ENCODE peak calls at places on chromosomes 13 and 19, in nine cellular contexts. One of them, this sample, is unnamed.

GRCh38 chr19:46416077-46416709 is 2.8 kb upstream of the CCDC8 start:
- DNase-seq in activated naive CD8-positive, alpha-beta T cell treated with anti-CD3 and anti-CD28 coated beads, Interleukin-2, amount 50 U/mL, for 24 hours: peak
- DNase-seq in aorta: peak
- DNase-seq in substantia nigra: peak
- DNase-seq in mesothelial cell of epicardium: peak
- DNase-seq in amniotic stem cell: peak
- DNase-seq in stimulated activated CD8-positive, alpha-beta memory T cell treated with anti-CD3 and anti-CD28 coated beads, Interleukin-7, amount 100 ng/mL, for 1 hour: no peak
- DNase-seq in activated T-cell treated with anti-CD3 and anti-CD28 coated beads for 1 hour: no peak
- DNase-seq in activated CD8-positive, alpha-beta memory T cell treated with anti-CD3 and anti-CD28 coated beads for 1 hour: no peak
- DNase-seq in this sample: peak

GRCh38 chr19:7427944-7428343 is 60.9 kb downstream of the PEX11G start:
- DNase-seq in activated naive CD8-positive, alpha-beta T cell treated with anti-CD3 and anti-CD28 coated beads, Interleukin-2, amount 50 U/mL, for 24 hours: no peak
- DNase-seq in aorta: no peak
- DNase-seq in substantia nigra: no peak
- DNase-seq in mesothelial cell of epicardium: no peak
- DNase-seq in amniotic stem cell: no peak
- DNase-seq in stimulated activated CD8-positive, alpha-beta memory T cell treated with anti-CD3 and anti-CD28 coated beads, Interleukin-7, amount 100 ng/mL, for 1 hour: no peak
- DNase-seq in activated T-cell treated with anti-CD3 and anti-CD28 coated beads for 1 hour: no peak
- DNase-seq in activated CD8-positive, alpha-beta memory T cell treated with anti-CD3 and anti-CD28 coated beads for 1 hour: no peak
- DNase-seq in this sample: no peak

GRCh38 chr13:74246398-74246975 is 112.3 kb upstream of the KLF12 start:
- DNase-seq in activated naive CD8-positive, alpha-beta T cell treated with anti-CD3 and anti-CD28 coated beads, Interleukin-2, amount 50 U/mL, for 24 hours: peak
- DNase-seq in aorta: no peak
- DNase-seq in substantia nigra: no peak
- DNase-seq in mesothelial cell of epicardium: no peak
- DNase-seq in amniotic stem cell: no peak
- DNase-seq in stimulated activated CD8-positive, alpha-beta memory T cell treated with anti-CD3 and anti-CD28 coated beads, Interleukin-7, amount 100 ng/mL, for 1 hour: no peak
- DNase-seq in activated T-cell treated with anti-CD3 and anti-CD28 coated beads for 1 hour: peak
- DNase-seq in activated CD8-positive, alpha-beta memory T cell treated with anti-CD3 and anti-CD28 coated beads for 1 hour: no peak
- DNase-seq in this sample: no peak

GRCh38 chr19:55454787-55455243 is 6.6 kb downstream of the ISOC2 start:
- DNase-seq in activated naive CD8-positive, alpha-beta T cell treated with anti-CD3 and anti-CD28 coated beads, Interleukin-2, amount 50 U/mL, for 24 hours: peak
- DNase-seq in aorta: no peak
- DNase-seq in substantia nigra: peak
- DNase-seq in mesothelial cell of epicardium: no peak
- DNase-seq in amniotic stem cell: peak
- DNase-seq in stimulated activated CD8-positive, alpha-beta memory T cell treated with anti-CD3 and anti-CD28 coated beads, Interleukin-7, amount 100 ng/mL, for 1 hour: no peak
- DNase-seq in activated T-cell treated with anti-CD3 and anti-CD28 coated beads for 1 hour: peak
- DNase-seq in activated CD8-positive, alpha-beta memory T cell treated with anti-CD3 and anti-CD28 coated beads for 1 hour: no peak
- DNase-seq in this sample: no peak

GRCh38 chr19:35882074-35882832 is 13.9 kb downstream of the APLP1 start:
- DNase-seq in activated naive CD8-positive, alpha-beta T cell treated with anti-CD3 and anti-CD28 coated beads, Interleukin-2, amount 50 U/mL, for 24 hours: no peak
- DNase-seq in aorta: no peak
- DNase-seq in substantia nigra: no peak
- DNase-seq in mesothelial cell of epicardium: no peak
- DNase-seq in amniotic stem cell: peak
- DNase-seq in stimulated activated CD8-positive, alpha-beta memory T cell treated with anti-CD3 and anti-CD28 coated beads, Interleukin-7, amount 100 ng/mL, for 1 hour: no peak
- DNase-seq in activated T-cell treated with anti-CD3 and anti-CD28 coated beads for 1 hour: no peak
- DNase-seq in activated CD8-positive, alpha-beta memory T cell treated with anti-CD3 and anti-CD28 coated beads for 1 hour: no peak
- DNase-seq in this sample: no peak

GRCh38 chr13:106587787-106588186 is 19.9 kb upstream of the ARGLU1 start:
- DNase-seq in activated naive CD8-positive, alpha-beta T cell treated with anti-CD3 and anti-CD28 coated beads, Interleukin-2, amount 50 U/mL, for 24 hours: no peak
- DNase-seq in aorta: no peak
- DNase-seq in substantia nigra: no peak
- DNase-seq in mesothelial cell of epicardium: no peak
- DNase-seq in amniotic stem cell: no peak
- DNase-seq in stimulated activated CD8-positive, alpha-beta memory T cell treated with anti-CD3 and anti-CD28 coated beads, Interleukin-7, amount 100 ng/mL, for 1 hour: no peak
- DNase-seq in activated T-cell treated with anti-CD3 and anti-CD28 coated beads for 1 hour: no peak
- DNase-seq in activated CD8-positive, alpha-beta memory T cell treated with anti-CD3 and anti-CD28 coated beads for 1 hour: no peak
- DNase-seq in this sample: no peak

GRCh38 chr13:109918179-109918651 is 131.8 kb upstream of the IRS2 start:
- DNase-seq in activated naive CD8-positive, alpha-beta T cell treated with anti-CD3 and anti-CD28 coated beads, Interleukin-2, amount 50 U/mL, for 24 hours: no peak
- DNase-seq in aorta: no peak
- DNase-seq in substantia nigra: peak
- DNase-seq in mesothelial cell of epicardium: no peak
- DNase-seq in amniotic stem cell: no peak
- DNase-seq in stimulated activated CD8-positive, alpha-beta memory T cell treated with anti-CD3 and anti-CD28 coated beads, Interleukin-7, amount 100 ng/mL, for 1 hour: no peak
- DNase-seq in activated T-cell treated with anti-CD3 and anti-CD28 coated beads for 1 hour: no peak
- DNase-seq in activated CD8-positive, alpha-beta memory T cell treated with anti-CD3 and anti-CD28 coated beads for 1 hour: no peak
- DNase-seq in this sample: no peak

GRCh38 chr19:40705362-40705651 is 11.4 kb downstream of the COQ8B start:
- DNase-seq in activated naive CD8-positive, alpha-beta T cell treated with anti-CD3 and anti-CD28 coated beads, Interleukin-2, amount 50 U/mL, for 24 hours: no peak
- DNase-seq in aorta: peak
- DNase-seq in substantia nigra: no peak
- DNase-seq in mesothelial cell of epicardium: no peak
- DNase-seq in amniotic stem cell: no peak
- DNase-seq in stimulated activated CD8-positive, alpha-beta memory T cell treated with anti-CD3 and anti-CD28 coated beads, Interleukin-7, amount 100 ng/mL, for 1 hour: no peak
- DNase-seq in activated T-cell treated with anti-CD3 and anti-CD28 coated beads for 1 hour: no peak
- DNase-seq in activated CD8-positive, alpha-beta memory T cell treated with anti-CD3 and anti-CD28 coated beads for 1 hour: no peak
- DNase-seq in this sample: no peak

GRCh38 chr19:33387351-33388230 is 14.1 kb downstream of the CEBPG start:
- DNase-seq in activated naive CD8-positive, alpha-beta T cell treated with anti-CD3 and anti-CD28 coated beads, Interleukin-2, amount 50 U/mL, for 24 hours: no peak
- DNase-seq in aorta: peak
- DNase-seq in substantia nigra: no peak
- DNase-seq in mesothelial cell of epicardium: no peak
- DNase-seq in amniotic stem cell: no peak
- DNase-seq in stimulated activated CD8-positive, alpha-beta memory T cell treated with anti-CD3 and anti-CD28 coated beads, Interleukin-7, amount 100 ng/mL, for 1 hour: no peak
- DNase-seq in activated T-cell treated with anti-CD3 and anti-CD28 coated beads for 1 hour: no peak
- DNase-seq in activated CD8-positive, alpha-beta memory T cell treated with anti-CD3 and anti-CD28 coated beads for 1 hour: no peak
- DNase-seq in this sample: no peak

GRCh38 chr13:75705395-75705794 is 69.3 kb downstream of the LMO7 start:
- DNase-seq in activated naive CD8-positive, alpha-beta T cell treated with anti-CD3 and anti-CD28 coated beads, Interleukin-2, amount 50 U/mL, for 24 hours: no peak
- DNase-seq in aorta: no peak
- DNase-seq in substantia nigra: no peak
- DNase-seq in mesothelial cell of epicardium: no peak
- DNase-seq in amniotic stem cell: peak
- DNase-seq in stimulated activated CD8-positive, alpha-beta memory T cell treated with anti-CD3 and anti-CD28 coated beads, Interleukin-7, amount 100 ng/mL, for 1 hour: no peak
- DNase-seq in activated T-cell treated with anti-CD3 and anti-CD28 coated beads for 1 hour: no peak
- DNase-seq in activated CD8-positive, alpha-beta memory T cell treated with anti-CD3 and anti-CD28 coated beads for 1 hour: no peak
- DNase-seq in this sample: no peak

GRCh38 chr19:11035441-11036377 is 53.6 kb upstream of the LDLR start:
- DNase-seq in activated naive CD8-positive, alpha-beta T cell treated with anti-CD3 and anti-CD28 coated beads, Interleukin-2, amount 50 U/mL, for 24 hours: peak
- DNase-seq in aorta: peak
- DNase-seq in substantia nigra: peak
- DNase-seq in mesothelial cell of epicardium: peak
- DNase-seq in amniotic stem cell: peak
- DNase-seq in stimulated activated CD8-positive, alpha-beta memory T cell treated with anti-CD3 and anti-CD28 coated beads, Interleukin-7, amount 100 ng/mL, for 1 hour: peak
- DNase-seq in activated T-cell treated with anti-CD3 and anti-CD28 coated beads for 1 hour: peak
- DNase-seq in activated CD8-positive, alpha-beta memory T cell treated with anti-CD3 and anti-CD28 coated beads for 1 hour: peak
- DNase-seq in this sample: peak

GRCh38 chr19:43595605-43595998 is 332 bp downstream of the IRGQ start:
- DNase-seq in activated naive CD8-positive, alpha-beta T cell treated with anti-CD3 and anti-CD28 coated beads, Interleukin-2, amount 50 U/mL, for 24 hours: no peak
- DNase-seq in aorta: no peak
- DNase-seq in substantia nigra: peak
- DNase-seq in mesothelial cell of epicardium: no peak
- DNase-seq in amniotic stem cell: no peak
- DNase-seq in stimulated activated CD8-positive, alpha-beta memory T cell treated with anti-CD3 and anti-CD28 coated beads, Interleukin-7, amount 100 ng/mL, for 1 hour: no peak
- DNase-seq in activated T-cell treated with anti-CD3 and anti-CD28 coated beads for 1 hour: no peak
- DNase-seq in activated CD8-positive, alpha-beta memory T cell treated with anti-CD3 and anti-CD28 coated beads for 1 hour: no peak
- DNase-seq in this sample: no peak

GRCh38 chr19:19549804-19550453 is 11.9 kb downstream of the CILP2 start:
- DNase-seq in activated naive CD8-positive, alpha-beta T cell treated with anti-CD3 and anti-CD28 coated beads, Interleukin-2, amount 50 U/mL, for 24 hours: no peak
- DNase-seq in aorta: no peak
- DNase-seq in substantia nigra: no peak
- DNase-seq in mesothelial cell of epicardium: no peak
- DNase-seq in amniotic stem cell: no peak
- DNase-seq in stimulated activated CD8-positive, alpha-beta memory T cell treated with anti-CD3 and anti-CD28 coated beads, Interleukin-7, amount 100 ng/mL, for 1 hour: no peak
- DNase-seq in activated T-cell treated with anti-CD3 and anti-CD28 coated beads for 1 hour: no peak
- DNase-seq in activated CD8-positive, alpha-beta memory T cell treated with anti-CD3 and anti-CD28 coated beads for 1 hour: no peak
- DNase-seq in this sample: no peak

GRCh38 chr13:79548886-79549285 is 67.9 kb downstream of the NDFIP2 start:
- DNase-seq in activated naive CD8-positive, alpha-beta T cell treated with anti-CD3 and anti-CD28 coated beads, Interleukin-2, amount 50 U/mL, for 24 hours: no peak
- DNase-seq in aorta: no peak
- DNase-seq in substantia nigra: no peak
- DNase-seq in mesothelial cell of epicardium: no peak
- DNase-seq in amniotic stem cell: no peak
- DNase-seq in stimulated activated CD8-positive, alpha-beta memory T cell treated with anti-CD3 and anti-CD28 coated beads, Interleukin-7, amount 100 ng/mL, for 1 hour: no peak
- DNase-seq in activated T-cell treated with anti-CD3 and anti-CD28 coated beads for 1 hour: no peak
- DNase-seq in activated CD8-positive, alpha-beta memory T cell treated with anti-CD3 and anti-CD28 coated beads for 1 hour: no peak
- DNase-seq in this sample: no peak

GRCh38 chr13:35139591-35139990 is 197.5 kb downstream of the NBEA start:
- DNase-seq in activated naive CD8-positive, alpha-beta T cell treated with anti-CD3 and anti-CD28 coated beads, Interleukin-2, amount 50 U/mL, for 24 hours: no peak
- DNase-seq in aorta: no peak
- DNase-seq in substantia nigra: no peak
- DNase-seq in mesothelial cell of epicardium: no peak
- DNase-seq in amniotic stem cell: no peak
- DNase-seq in stimulated activated CD8-positive, alpha-beta memory T cell treated with anti-CD3 and anti-CD28 coated beads, Interleukin-7, amount 100 ng/mL, for 1 hour: no peak
- DNase-seq in activated T-cell treated with anti-CD3 and anti-CD28 coated beads for 1 hour: no peak
- DNase-seq in activated CD8-positive, alpha-beta memory T cell treated with anti-CD3 and anti-CD28 coated beads for 1 hour: no peak
- DNase-seq in this sample: no peak

GRCh38 chr19:50896591-50897190 is 14.5 kb downstream of the KLK4 start:
- DNase-seq in activated naive CD8-positive, alpha-beta T cell treated with anti-CD3 and anti-CD28 coated beads, Interleukin-2, amount 50 U/mL, for 24 hours: peak
- DNase-seq in aorta: no peak
- DNase-seq in substantia nigra: no peak
- DNase-seq in mesothelial cell of epicardium: no peak
- DNase-seq in amniotic stem cell: no peak
- DNase-seq in stimulated activated CD8-positive, alpha-beta memory T cell treated with anti-CD3 and anti-CD28 coated beads, Interleukin-7, amount 100 ng/mL, for 1 hour: no peak
- DNase-seq in activated T-cell treated with anti-CD3 and anti-CD28 coated beads for 1 hour: no peak
- DNase-seq in activated CD8-positive, alpha-beta memory T cell treated with anti-CD3 and anti-CD28 coated beads for 1 hour: no peak
- DNase-seq in this sample: no peak

GRCh38 chr19:23439623-23440022 is 44.4 kb upstream of the ZNF91 start:
- DNase-seq in activated naive CD8-positive, alpha-beta T cell treated with anti-CD3 and anti-CD28 coated beads, Interleukin-2, amount 50 U/mL, for 24 hours: no peak
- DNase-seq in aorta: no peak
- DNase-seq in substantia nigra: no peak
- DNase-seq in mesothelial cell of epicardium: no peak
- DNase-seq in amniotic stem cell: no peak
- DNase-seq in stimulated activated CD8-positive, alpha-beta memory T cell treated with anti-CD3 and anti-CD28 coated beads, Interleukin-7, amount 100 ng/mL, for 1 hour: no peak
- DNase-seq in activated T-cell treated with anti-CD3 and anti-CD28 coated beads for 1 hour: no peak
- DNase-seq in activated CD8-positive, alpha-beta memory T cell treated with anti-CD3 and anti-CD28 coated beads for 1 hour: no peak
- DNase-seq in this sample: no peak

GRCh38 chr19:52749780-52750179 is 14.9 kb upstream of the ZNF611 start:
- DNase-seq in activated naive CD8-positive, alpha-beta T cell treated with anti-CD3 and anti-CD28 coated beads, Interleukin-2, amount 50 U/mL, for 24 hours: no peak
- DNase-seq in aorta: no peak
- DNase-seq in substantia nigra: no peak
- DNase-seq in mesothelial cell of epicardium: no peak
- DNase-seq in amniotic stem cell: no peak
- DNase-seq in stimulated activated CD8-positive, alpha-beta memory T cell treated with anti-CD3 and anti-CD28 coated beads, Interleukin-7, amount 100 ng/mL, for 1 hour: no peak
- DNase-seq in activated T-cell treated with anti-CD3 and anti-CD28 coated beads for 1 hour: no peak
- DNase-seq in activated CD8-positive, alpha-beta memory T cell treated with anti-CD3 and anti-CD28 coated beads for 1 hour: no peak
- DNase-seq in this sample: no peak

GRCh38 chr19:38321646-38322323 is 2.1 kb downstream of the KCNK6 start:
- DNase-seq in activated naive CD8-positive, alpha-beta T cell treated with anti-CD3 and anti-CD28 coated beads, Interleukin-2, amount 50 U/mL, for 24 hours: no peak
- DNase-seq in aorta: no peak
- DNase-seq in substantia nigra: no peak
- DNase-seq in mesothelial cell of epicardium: no peak
- DNase-seq in amniotic stem cell: no peak
- DNase-seq in stimulated activated CD8-positive, alpha-beta memory T cell treated with anti-CD3 and anti-CD28 coated beads, Interleukin-7, amount 100 ng/mL, for 1 hour: no peak
- DNase-seq in activated T-cell treated with anti-CD3 and anti-CD28 coated beads for 1 hour: no peak
- DNase-seq in activated CD8-positive, alpha-beta memory T cell treated with anti-CD3 and anti-CD28 coated beads for 1 hour: no peak
- DNase-seq in this sample: no peak

GRCh38 chr19:50796634-50797428 is 6.6 kb downstream of the ACP4 start:
- DNase-seq in activated naive CD8-positive, alpha-beta T cell treated with anti-CD3 and anti-CD28 coated beads, Interleukin-2, amount 50 U/mL, for 24 hours: no peak
- DNase-seq in aorta: no peak
- DNase-seq in substantia nigra: no peak
- DNase-seq in mesothelial cell of epicardium: no peak
- DNase-seq in amniotic stem cell: no peak
- DNase-seq in stimulated activated CD8-positive, alpha-beta memory T cell treated with anti-CD3 and anti-CD28 coated beads, Interleukin-7, amount 100 ng/mL, for 1 hour: no peak
- DNase-seq in activated T-cell treated with anti-CD3 and anti-CD28 coated beads for 1 hour: no peak
- DNase-seq in activated CD8-positive, alpha-beta memory T cell treated with anti-CD3 and anti-CD28 coated beads for 1 hour: no peak
- DNase-seq in this sample: no peak

GRCh38 chr19:37719111-37719926 is at the start of gene ZNF607:
- DNase-seq in activated naive CD8-positive, alpha-beta T cell treated with anti-CD3 and anti-CD28 coated beads, Interleukin-2, amount 50 U/mL, for 24 hours: peak
- DNase-seq in aorta: peak
- DNase-seq in substantia nigra: peak
- DNase-seq in mesothelial cell of epicardium: peak
- DNase-seq in amniotic stem cell: peak
- DNase-seq in stimulated activated CD8-positive, alpha-beta memory T cell treated with anti-CD3 and anti-CD28 coated beads, Interleukin-7, amount 100 ng/mL, for 1 hour: peak
- DNase-seq in activated T-cell treated with anti-CD3 and anti-CD28 coated beads for 1 hour: peak
- DNase-seq in activated CD8-positive, alpha-beta memory T cell treated with anti-CD3 and anti-CD28 coated beads for 1 hour: peak
- DNase-seq in this sample: peak

GRCh38 chr13:64274481-64275217 is 2859.0 kb upstream of the PCDH20 start:
- DNase-seq in activated naive CD8-positive, alpha-beta T cell treated with anti-CD3 and anti-CD28 coated beads, Interleukin-2, amount 50 U/mL, for 24 hours: no peak
- DNase-seq in aorta: no peak
- DNase-seq in substantia nigra: no peak
- DNase-seq in mesothelial cell of epicardium: no peak
- DNase-seq in amniotic stem cell: no peak
- DNase-seq in stimulated activated CD8-positive, alpha-beta memory T cell treated with anti-CD3 and anti-CD28 coated beads, Interleukin-7, amount 100 ng/mL, for 1 hour: no peak
- DNase-seq in activated T-cell treated with anti-CD3 and anti-CD28 coated beads for 1 hour: no peak
- DNase-seq in activated CD8-positive, alpha-beta memory T cell treated with anti-CD3 and anti-CD28 coated beads for 1 hour: no peak
- DNase-seq in this sample: no peak

GRCh38 chr13:46804391-46804815 is 7.4 kb upstream of the ESD start:
- DNase-seq in activated naive CD8-positive, alpha-beta T cell treated with anti-CD3 and anti-CD28 coated beads, Interleukin-2, amount 50 U/mL, for 24 hours: no peak
- DNase-seq in aorta: no peak
- DNase-seq in substantia nigra: no peak
- DNase-seq in mesothelial cell of epicardium: no peak
- DNase-seq in amniotic stem cell: peak
- DNase-seq in stimulated activated CD8-positive, alpha-beta memory T cell treated with anti-CD3 and anti-CD28 coated beads, Interleukin-7, amount 100 ng/mL, for 1 hour: no peak
- DNase-seq in activated T-cell treated with anti-CD3 and anti-CD28 coated beads for 1 hour: no peak
- DNase-seq in activated CD8-positive, alpha-beta memory T cell treated with anti-CD3 and anti-CD28 coated beads for 1 hour: no peak
- DNase-seq in this sample: no peak

GRCh38 chr19:44803442-44804428 is 5.2 kb upstream of the BCAM start:
- DNase-seq in activated naive CD8-positive, alpha-beta T cell treated with anti-CD3 and anti-CD28 coated beads, Interleukin-2, amount 50 U/mL, for 24 hours: no peak
- DNase-seq in aorta: no peak
- DNase-seq in substantia nigra: no peak
- DNase-seq in mesothelial cell of epicardium: no peak
- DNase-seq in amniotic stem cell: no peak
- DNase-seq in stimulated activated CD8-positive, alpha-beta memory T cell treated with anti-CD3 and anti-CD28 coated beads, Interleukin-7, amount 100 ng/mL, for 1 hour: no peak
- DNase-seq in activated T-cell treated with anti-CD3 and anti-CD28 coated beads for 1 hour: no peak
- DNase-seq in activated CD8-positive, alpha-beta memory T cell treated with anti-CD3 and anti-CD28 coated beads for 1 hour: no peak
- DNase-seq in this sample: no peak

GRCh38 chr13:51717786-51718398 is 86.1 kb downstream of the DHRS12 start:
- DNase-seq in activated naive CD8-positive, alpha-beta T cell treated with anti-CD3 and anti-CD28 coated beads, Interleukin-2, amount 50 U/mL, for 24 hours: no peak
- DNase-seq in aorta: no peak
- DNase-seq in substantia nigra: no peak
- DNase-seq in mesothelial cell of epicardium: no peak
- DNase-seq in amniotic stem cell: no peak
- DNase-seq in stimulated activated CD8-positive, alpha-beta memory T cell treated with anti-CD3 and anti-CD28 coated beads, Interleukin-7, amount 100 ng/mL, for 1 hour: no peak
- DNase-seq in activated T-cell treated with anti-CD3 and anti-CD28 coated beads for 1 hour: no peak
- DNase-seq in activated CD8-positive, alpha-beta memory T cell treated with anti-CD3 and anti-CD28 coated beads for 1 hour: no peak
- DNase-seq in this sample: no peak

GRCh38 chr13:95137096-95137495 is 164.2 kb downstream of the ABCC4 start:
- DNase-seq in activated naive CD8-positive, alpha-beta T cell treated with anti-CD3 and anti-CD28 coated beads, Interleukin-2, amount 50 U/mL, for 24 hours: no peak
- DNase-seq in aorta: no peak
- DNase-seq in substantia nigra: no peak
- DNase-seq in mesothelial cell of epicardium: no peak
- DNase-seq in amniotic stem cell: no peak
- DNase-seq in stimulated activated CD8-positive, alpha-beta memory T cell treated with anti-CD3 and anti-CD28 coated beads, Interleukin-7, amount 100 ng/mL, for 1 hour: no peak
- DNase-seq in activated T-cell treated with anti-CD3 and anti-CD28 coated beads for 1 hour: no peak
- DNase-seq in activated CD8-positive, alpha-beta memory T cell treated with anti-CD3 and anti-CD28 coated beads for 1 hour: no peak
- DNase-seq in this sample: no peak

GRCh38 chr13:112764864-112765561 is 75.2 kb downstream of the ATP11A start:
- DNase-seq in activated naive CD8-positive, alpha-beta T cell treated with anti-CD3 and anti-CD28 coated beads, Interleukin-2, amount 50 U/mL, for 24 hours: no peak
- DNase-seq in aorta: peak
- DNase-seq in substantia nigra: peak
- DNase-seq in mesothelial cell of epicardium: no peak
- DNase-seq in amniotic stem cell: no peak
- DNase-seq in stimulated activated CD8-positive, alpha-beta memory T cell treated with anti-CD3 and anti-CD28 coated beads, Interleukin-7, amount 100 ng/mL, for 1 hour: no peak
- DNase-seq in activated T-cell treated with anti-CD3 and anti-CD28 coated beads for 1 hour: no peak
- DNase-seq in activated CD8-positive, alpha-beta memory T cell treated with anti-CD3 and anti-CD28 coated beads for 1 hour: no peak
- DNase-seq in this sample: no peak

This sample was measured in D721Med.